ENCODE peak calls at places on chromosomes 16 and 17, in six cellular contexts. V is breast epithelium, E is substantia nigra, W is NCI-H1436, L is nucleus accumbens, O is cardiac muscle cell. I is an unnamed sample.

GRCh38 chr17:7238418-7239090 is 703 bp downstream of the PHF23 start:
- DNase-seq in W (no peak), E (no peak), V (no peak), L (no peak), O (peak), I (no peak)

GRCh38 chr17:29283496-29283895 is 10.5 kb downstream of the NUFIP2 start:
- DNase-seq in V (no peak), W (no peak), O (no peak), E (no peak), L (no peak), I (no peak)

GRCh38 chr16:78242231-78242630 is 142.8 kb downstream of the WWOX start:
- DNase-seq in O (no peak), V (no peak), L (no peak), W (no peak), E (no peak), I (no peak)

GRCh38 chr17:76726766-76727718 is at the start of gene METTL23:
- DNase-seq in O (peak), L (peak), E (peak), V (peak), W (peak), I (peak)

GRCh38 chr17:38572665-38573365 is 32.9 kb downstream of the SRCIN1 start:
- DNase-seq in W (peak), V (no peak), O (no peak), E (peak), L (peak), I (peak)

GRCh38 chr17:78040561-78041400 is 82.3 kb downstream of the TNRC6C start:
- DNase-seq in O (peak), V (peak), L (peak), E (peak), W (peak), I (peak)

GRCh38 chr17:17079761-17080160 is 37.5 kb downstream of the MPRIP start:
- DNase-seq in W (no peak), O (no peak), L (peak), E (no peak), V (peak), I (peak)

GRCh38 chr17:82104797-82105416 is 6.9 kb upstream of the FASN start:
- DNase-seq in W (no peak), E (no peak), V (no peak), O (no peak), L (no peak), I (no peak)

GRCh38 chr16:70746708-70747424 is 54.1 kb downstream of the VAC14 start:
- DNase-seq in O (peak), L (no peak), E (no peak), V (peak), W (no peak), I (no peak)

GRCh38 chr17:74123350-74123749 is 80.1 kb upstream of the RPL38 start:
- DNase-seq in V (no peak), W (no peak), L (no peak), E (no peak), O (peak), I (peak)

I was measured in Ammon's horn.